ENCODE peak calls at places on chromosomes 1 and 21, in seven cellular contexts. B is astrocyte of the spinal cord; Z is CD8-positive, alpha-beta T cell; P is left ventricle myocardium inferior; N is lung; U is Caco-2; O is AG09309. Q is an unnamed sample.

GRCh38 chr1:245380790-245381535 is 226.2 kb downstream of the KIF26B start:
- DNase-seq in B (peak; percentile 14), Z (no peak), P (no peak), N (no peak), U (no peak), O (no peak), Q (no peak)

GRCh38 chr1:16042096-16042495 is 1.5 kb upstream of the CLCNKB start:
- DNase-seq in B (no peak), Z (no peak), P (no peak), N (no peak), U (no peak), O (no peak), Q (no peak)

GRCh38 chr1:172343246-172344099 is 77.0 kb upstream of the C1orf105 start:
- DNase-seq in B (peak; percentile 93), Z (no peak), P (no peak), N (no peak), U (no peak), O (peak; percentile 88), Q (no peak)

GRCh38 chr1:19429611-19430010 is 55.7 kb downstream of the CAPZB start:
- DNase-seq in B (peak; percentile 61), Z (no peak), P (no peak), N (no peak), U (no peak), O (no peak), Q (no peak)

GRCh38 chr1:236795757-236796719 is 946 bp downstream of the MTR start:
- DNase-seq in B (peak; percentile 51), Z (no peak), P (no peak), N (no peak), U (peak; percentile 57), O (peak; percentile 14), Q (peak; percentile 13)

GRCh38 chr21:14876464-14876863 is 188.3 kb downstream of the NRIP1 start:
- DNase-seq in B (no peak), Z (no peak), P (no peak), N (no peak), U (no peak), O (no peak), Q (no peak)

GRCh38 chr1:147334292-147334691 is 91.8 kb downstream of the CHD1L start:
- DNase-seq in B (no peak), Z (no peak), P (no peak), N (no peak), U (no peak), O (no peak), Q (no peak)

GRCh38 chr1:16615253-16616252 is 2.2 kb upstream of the NBPF1 start:
- DNase-seq in B (no peak), Z (peak; percentile 53), P (no peak), N (peak; percentile 36), U (peak; percentile 31), O (no peak), Q (no peak)

GRCh38 chr1:6352138-6352563 is 41.4 kb downstream of the ACOT7 start:
- DNase-seq in B (no peak), Z (no peak), P (no peak), N (no peak), U (peak; percentile 81), O (no peak), Q (no peak)

GRCh38 chr1:110205591-110206155 is 4.4 kb upstream of the KCNC4 start:
- DNase-seq in B (no peak), Z (no peak), P (no peak), N (no peak), U (no peak), O (no peak), Q (no peak)

GRCh38 chr1:225911207-225912130 is 12.6 kb downstream of the PYCR2 start:
- DNase-seq in B (peak; percentile 31), Z (peak; percentile 89), P (peak; percentile 69), N (peak; percentile 57), U (no peak), O (no peak), Q (no peak)

GRCh38 chr1:237788069-237788468 is 102.7 kb downstream of the ZP4 start:
- DNase-seq in B (no peak), Z (no peak), P (no peak), N (no peak), U (no peak), O (no peak), Q (no peak)

GRCh38 chr1:94235189-94236020 is 2.0 kb downstream of the ARHGAP29 start:
- DNase-seq in B (peak; percentile 52), Z (no peak), P (no peak), N (no peak), U (no peak), O (no peak), Q (no peak)

GRCh38 chr1:94236021-94236491 is 1.3 kb downstream of the ARHGAP29 start:
- DNase-seq in B (peak; percentile 47), Z (no peak), P (no peak), N (no peak), U (no peak), O (no peak), Q (no peak)

GRCh38 chr1:94237291-94238226 is at the start of gene ARHGAP29:
- DNase-seq in B (peak; percentile 78), Z (peak; percentile 50), P (peak; percentile 89), N (peak; percentile 85), U (peak; percentile 88), O (no peak), Q (no peak)

GRCh38 chr1:94234615-94235014 is 2.8 kb downstream of the ARHGAP29 start:
- DNase-seq in B (no peak), Z (no peak), P (no peak), N (no peak), U (no peak), O (no peak), Q (no peak)

DNA sequence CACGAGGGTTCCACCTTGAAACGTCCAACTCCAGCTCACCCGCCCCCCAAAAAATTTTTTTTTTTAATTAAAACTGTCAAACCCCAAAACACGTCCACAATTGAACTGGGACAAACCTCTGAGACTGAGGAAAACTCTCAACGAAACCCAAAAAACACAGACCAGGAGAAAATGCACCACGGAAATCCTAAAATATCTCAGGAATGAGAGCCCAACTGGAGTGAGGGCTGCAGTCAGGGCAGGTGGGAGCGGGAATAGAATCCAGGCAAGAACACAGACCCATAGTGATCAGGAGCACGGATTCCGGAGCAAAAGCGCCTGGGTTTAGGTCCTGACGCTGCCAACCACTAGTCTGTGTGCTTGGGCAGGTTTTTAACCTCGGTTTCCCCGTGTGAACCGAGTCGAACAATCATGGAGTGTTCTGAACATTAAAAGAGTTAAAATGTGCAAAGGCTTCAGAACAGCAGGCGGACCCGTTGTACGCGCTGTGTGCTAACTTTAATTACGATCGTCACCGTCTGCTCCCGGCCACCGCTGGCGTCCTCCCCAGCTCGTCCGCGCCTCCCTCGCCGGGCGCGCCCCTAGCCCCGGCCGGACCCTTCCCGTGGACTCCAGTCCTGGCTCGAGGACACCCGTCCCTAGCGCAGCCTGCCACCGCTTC is 624 bp downstream of the ARHGAP29 start:
- DNase-seq in B (peak; percentile 57), Z (no peak), P (peak; percentile 56), N (peak; percentile 34), U (peak; percentile 34), O (no peak), Q (no peak)
- TF ChIP-seq CTCF in B (peak; percentile 20), Z (no peak), P (peak; percentile 40), N (no peak), U (no peak), O (peak; percentile 23), Q (no peak)

GRCh38 chr21:37914211-37914900 is 1.9 kb downstream of the KCNJ6 start:
- DNase-seq in B (peak; percentile 15), Z (no peak), P (no peak), N (no peak), U (no peak), O (no peak), Q (no peak)

GRCh38 chr21:37915516-37915915 is 741 bp downstream of the KCNJ6 start:
- DNase-seq in B (no peak), Z (no peak), P (no peak), N (no peak), U (no peak), O (no peak), Q (no peak)

GRCh38 chr21:37917612-37918011 is 1.4 kb upstream of the KCNJ6 start:
- DNase-seq in B (peak; percentile 7), Z (no peak), P (no peak), N (no peak), U (no peak), O (no peak), Q (no peak)

GRCh38 chr21:37915941-37916794 is at the start of gene KCNJ6:
- DNase-seq in B (peak; percentile 54), Z (no peak), P (no peak), N (no peak), U (no peak), O (no peak), Q (no peak)

DNA sequence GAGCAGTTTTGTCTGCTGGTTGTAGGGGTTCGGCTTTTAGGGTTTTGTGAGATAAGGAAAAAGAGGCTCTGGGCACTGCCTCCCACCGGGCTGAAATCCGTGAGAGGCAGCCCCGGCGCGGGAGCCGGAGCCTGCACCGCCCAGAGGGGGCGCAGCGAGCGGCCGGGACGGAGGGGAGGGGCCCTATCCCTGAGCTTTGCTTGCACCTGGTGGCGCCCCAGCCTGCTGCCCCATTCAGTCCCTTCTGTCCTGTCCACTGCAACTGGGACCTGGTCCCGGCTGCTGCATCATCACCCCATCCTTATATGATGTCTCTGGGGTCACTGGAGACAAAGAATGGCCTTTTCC is 512 bp upstream of the KCNJ6 start:
- DNase-seq in B (no peak), Z (no peak), P (no peak), N (no peak), U (no peak), O (no peak), Q (no peak)
- H3K4me3 ChIP-seq in B (no peak overlapping the region), Z (no peak overlapping the region), P (peak overlapping the region; percentile 58), N (no peak overlapping the region), U (no peak overlapping the region), O (no peak overlapping the region), Q (no peak overlapping the region)

DNA sequence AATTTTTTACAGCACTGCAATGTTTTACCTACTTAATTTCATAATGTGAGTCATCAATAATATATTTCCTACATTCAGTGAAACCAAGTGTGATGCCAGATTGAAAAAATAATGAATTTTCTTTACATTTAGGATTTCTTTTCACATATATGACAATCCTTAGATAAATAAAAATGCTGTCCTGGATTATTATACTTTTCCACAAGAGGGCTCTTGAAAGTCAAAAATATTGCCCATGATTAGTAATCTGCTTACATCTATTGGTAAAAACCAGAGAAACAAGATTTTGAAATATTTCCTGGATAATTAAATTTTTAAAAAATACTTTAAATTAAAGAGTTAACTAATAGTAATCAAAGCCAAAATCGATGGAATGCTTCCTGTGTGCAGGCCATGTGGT is 86.8 kb upstream of the PLPPR4 start:
- DNase-seq in B (no peak), Z (no peak), P (no peak), N (no peak), U (no peak), O (no peak), Q (no peak)
- TF ChIP-seq CTCF in B (peak; percentile 5), Z (no peak), P (no peak), N (no peak), U (no peak), O (no peak), Q (no peak)

GRCh38 chr1:152912471-152912870 is 4.1 kb downstream of the IVL start:
- DNase-seq in B (no peak), Z (no peak), P (no peak), N (no peak), U (no peak), O (no peak), Q (no peak)

GRCh38 chr1:152912900-152913299 is 4.6 kb downstream of the IVL start:
- DNase-seq in B (no peak), Z (no peak), P (no peak), N (no peak), U (no peak), O (no peak), Q (no peak)

DNA sequence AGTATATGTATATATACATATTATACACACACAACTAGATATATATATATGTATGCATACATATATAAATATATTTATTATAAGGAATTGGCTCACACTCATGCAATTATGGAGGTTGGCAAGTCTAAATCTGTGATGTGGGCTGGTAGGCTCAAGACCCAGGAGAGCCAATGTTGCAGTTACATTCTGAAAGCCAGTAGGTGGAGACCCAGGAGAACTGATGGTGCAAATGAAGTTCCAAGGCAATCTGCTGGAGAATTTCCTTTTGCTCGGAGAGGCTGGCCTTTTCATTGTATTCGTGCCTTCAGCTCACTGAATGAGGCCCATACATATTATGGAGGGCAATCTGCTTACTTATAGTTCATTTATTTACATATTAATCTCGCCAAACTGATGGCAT is 9.4 kb downstream of the IVL start:
- DNase-seq in B (no peak), Z (no peak), P (no peak), N (no peak), U (no peak), O (no peak), Q (no peak)
- H3K4me3 ChIP-seq in B (no peak overlapping the region), Z (no peak overlapping the region), P (no peak overlapping the region), N (no peak overlapping the region), U (no peak overlapping the region), O (no peak overlapping the region), Q (no peak overlapping the region)